ENCODE peak calls at places on chromosomes 16 and 17, in four cellular contexts. Q is MM.1S, J is AG10803, W is IMR-90. F is an unnamed sample.
A peak's percentile ranks its signal among the peaks of the same experiment; 100 is the strongest.

GRCh38 chr17:79953335-79953734 is 82.3 kb downstream of the TBC1D16 start:
- DNase-seq in Q (no peak), J (no peak), W (no peak), F (no peak)

GRCh38 chr17:42891539-42892152 is 9.0 kb upstream of the G6PC1 start:
- DNase-seq in Q (no peak), W (peak; percentile 33), J (peak; percentile 28), F (no peak)

GRCh38 chr17:76995352-76996105 is 127.3 kb downstream of the MGAT5B start:
- DNase-seq in W (no peak), Q (no peak), J (no peak), F (no peak)

GRCh38 chr17:35981908-35982330 is 622 bp upstream of the CCL16 start:
- DNase-seq in J (no peak), Q (no peak), W (no peak), F (no peak)

GRCh38 chr17:2070241-2071023 is 15.5 kb downstream of the HIC1 start:
- DNase-seq in Q (no peak), W (no peak), J (no peak), F (no peak)

GRCh38 chr16:70778901-70779309 is 22.1 kb downstream of the VAC14 start:
- DNase-seq in W (peak; percentile 92), J (peak; percentile 91), Q (no peak), F (peak; percentile 89)

GRCh38 chr17:35315283-35315682 is 58.1 kb downstream of the SLFN11 start:
- DNase-seq in J (peak; percentile 91), W (peak; percentile 85), Q (no peak), F (peak; percentile 84)

GRCh38 chr16:25340973-25341372 is 83.3 kb upstream of the ZKSCAN2 start:
- DNase-seq in Q (no peak), J (no peak), W (no peak), F (no peak)

GRCh38 chr17:66364508-66365203 is 62.2 kb downstream of the PRKCA start:
- DNase-seq in W (no peak), J (no peak), Q (no peak), F (no peak)

GRCh38 chr17:78737332-78737731 is 44.7 kb downstream of the CYTH1 start:
- DNase-seq in Q (peak; percentile 12), J (peak; percentile 65), W (peak; percentile 83), F (peak; percentile 68)

GRCh38 chr17:75181608-75182318 is 996 bp downstream of the SUMO2 start:
- DNase-seq in W (no peak), Q (peak; percentile 39), J (no peak), F (no peak)

GRCh38 chr17:27424516-27424915 is 31.7 kb upstream of the KSR1 start:
- DNase-seq in Q (no peak), W (no peak), J (no peak), F (no peak)

GRCh38 chr17:45677770-45678169 is 106.3 kb upstream of the CRHR1 start:
- DNase-seq in J (no peak), Q (no peak), W (peak; percentile 14), F (no peak)

GRCh38 chr17:50588391-50589111 is 28.0 kb downstream of the CACNA1G start:
- DNase-seq in Q (no peak), W (no peak), J (no peak), F (no peak)

DNA sequence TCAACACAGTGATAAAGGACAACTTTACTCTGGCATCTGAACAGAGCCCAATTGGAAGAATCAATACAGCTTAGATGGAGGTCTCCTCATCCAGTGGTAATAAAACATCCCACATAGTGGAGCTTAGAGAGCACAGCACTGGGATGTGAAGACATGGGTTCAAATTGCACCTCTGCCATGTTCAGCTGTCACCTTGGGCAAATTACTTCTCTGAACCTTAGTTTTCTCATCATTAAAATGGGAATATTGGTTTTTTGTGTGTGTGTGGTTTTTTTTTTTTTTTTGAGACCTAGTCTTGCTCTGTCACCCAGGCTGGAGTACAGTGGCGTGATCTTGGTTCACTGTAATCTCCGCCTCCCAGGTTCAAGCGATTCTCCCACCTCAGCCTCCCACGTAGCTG is 13.6 kb upstream of the KRT10 start:
- DNase-seq in J (no peak), W (no peak), Q (no peak), F (no peak)
- TF ChIP-seq CTCF in J (no peak), W (no peak), Q (no peak), F (no peak)

DNA sequence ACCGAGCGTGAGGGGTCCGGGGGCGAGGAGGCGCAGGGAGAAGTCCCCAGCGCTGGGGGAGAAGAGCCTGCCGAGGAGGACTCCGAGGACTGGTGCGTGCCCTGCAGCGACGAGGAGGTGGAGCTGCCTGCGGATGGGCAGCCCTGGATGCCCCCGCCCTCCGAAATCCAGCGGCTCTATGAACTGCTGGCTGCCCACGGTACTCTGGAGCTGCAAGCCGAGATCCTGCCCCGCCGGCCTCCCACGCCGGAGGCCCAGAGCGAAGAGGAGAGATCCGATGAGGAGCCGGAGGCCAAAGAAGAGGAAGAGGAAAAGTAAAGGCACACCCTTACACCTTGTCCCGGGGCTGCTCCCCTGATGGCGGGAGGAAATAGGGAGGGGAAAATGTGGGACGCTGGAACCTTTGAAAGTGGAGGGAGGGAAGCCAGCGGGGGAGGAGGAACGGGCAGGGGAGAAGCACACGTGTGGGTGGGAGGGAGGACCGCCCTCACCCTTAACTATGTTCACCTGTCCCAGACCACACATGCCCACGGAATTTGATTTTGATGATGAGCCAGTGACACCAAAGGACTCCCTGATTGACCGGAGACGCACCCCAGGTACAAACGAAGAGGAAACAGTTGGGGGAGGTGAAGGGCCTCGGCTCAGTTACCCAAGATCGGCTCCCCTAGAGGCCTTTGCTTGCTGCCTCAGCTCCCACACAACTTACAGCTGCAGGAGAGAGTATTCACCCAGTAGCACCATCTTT is 916 bp downstream of the PAGR1 start:
- DNase-seq in J (peak; percentile 60), Q (peak; percentile 71), W (peak; percentile 60), F (peak; percentile 64)
- TF ChIP-seq CTCF in J (no peak), Q (peak; percentile 11), W (no peak), F (peak; percentile 20)

GRCh38 chr16:54242199-54242598 is 44.4 kb downstream of the IRX3 start:
- DNase-seq in W (no peak), J (no peak), Q (no peak), F (no peak)

GRCh38 chr16:54246454-54246821 is 40.1 kb downstream of the IRX3 start:
- DNase-seq in Q (no peak), W (no peak), J (no peak), F (no peak)

GRCh38 chr16:54241525-54241924 is 45.1 kb downstream of the IRX3 start:
- DNase-seq in Q (no peak), J (no peak), W (no peak), F (no peak)

GRCh38 chr16:54245788-54246453 is 40.7 kb downstream of the IRX3 start:
- DNase-seq in W (no peak), J (no peak), Q (no peak), F (no peak)

DNA sequence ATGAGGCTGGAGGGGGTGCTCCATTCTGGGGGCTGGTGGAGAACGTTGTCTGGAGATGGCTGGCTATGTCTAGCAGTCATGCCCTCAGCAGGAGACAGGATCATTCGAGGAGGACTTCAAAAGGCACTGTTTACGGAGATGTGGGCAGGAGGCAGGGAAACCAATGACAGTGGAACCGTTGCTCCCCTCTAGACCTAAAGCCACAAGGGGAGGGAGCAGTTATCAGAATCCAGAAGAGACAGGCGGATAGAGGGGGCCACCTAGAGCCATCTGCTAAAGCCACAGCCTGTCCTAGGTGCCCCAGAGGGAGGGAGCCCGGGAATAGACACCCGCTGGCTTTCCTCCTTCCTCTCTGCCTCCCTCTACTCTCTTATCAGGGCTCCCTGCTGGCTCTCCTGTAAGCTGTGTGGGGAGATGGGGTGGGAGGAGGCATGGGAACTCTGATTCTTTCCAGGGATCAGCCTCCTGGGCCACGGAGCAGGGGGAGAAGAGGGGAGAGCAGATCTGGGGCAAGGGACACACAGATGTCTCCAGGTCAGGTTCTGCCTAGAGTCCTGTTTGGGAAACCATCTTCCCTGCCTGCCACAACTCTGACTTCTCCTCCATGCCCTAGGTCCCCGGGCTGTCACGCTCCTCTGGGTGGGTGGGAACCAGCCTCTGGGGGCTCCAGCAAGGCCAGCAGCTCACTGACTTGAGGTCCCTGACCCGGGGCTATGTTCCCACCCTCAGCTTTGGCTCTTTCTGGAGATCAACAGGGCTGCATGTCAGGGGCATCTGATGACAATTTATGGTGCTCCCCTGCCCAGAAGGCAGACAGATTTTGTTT is 42.3 kb downstream of the IRX3 start:
- DNase-seq in W (no peak), Q (no peak), J (no peak), F (no peak)
- TF ChIP-seq CTCF in W (no peak), Q (no peak), J (no peak), F (no peak)

GRCh38 chr16:89367538-89368059 is 122.8 kb downstream of the ANKRD11 start:
- DNase-seq in Q (no peak), W (no peak), J (no peak), F (no peak)
- TF ChIP-seq CTCF in Q (no peak), W (no peak), J (no peak), F (no peak)

GRCh38 chr17:40070895-40071719 is 8.3 kb downstream of the THRA start:
- DNase-seq in J (no peak), Q (no peak), W (no peak), F (no peak)

GRCh38 chr17:40068584-40068916 is 5.8 kb downstream of the THRA start:
- DNase-seq in Q (peak; percentile 10), J (no peak), W (no peak), F (no peak)

GRCh38 chr17:40070644-40070894 is 7.8 kb downstream of the THRA start:
- DNase-seq in W (no peak), Q (no peak), J (no peak), F (no peak)

GRCh38 chr17:40068917-40069750 is 6.4 kb downstream of the THRA start:
- DNase-seq in W (peak; percentile 84), J (peak; percentile 90), Q (peak; percentile 66), F (peak; percentile 75)

GRCh38 chr17:40069751-40070643 is 7.2 kb downstream of the THRA start:
- DNase-seq in W (peak; percentile 46), J (no peak), Q (no peak), F (peak; percentile 52)
- TF ChIP-seq CTCF in W (peak; percentile 47), J (peak; percentile 41), Q (no peak), F (peak; percentile 34)

GRCh38 chr16:2818278-2818876 is 1.3 kb downstream of the PRSS21 start:
- DNase-seq in J (no peak), Q (no peak), W (no peak), F (no peak)

GRCh38 chr16:2817496-2818277 is 650 bp downstream of the PRSS21 start:
- DNase-seq in J (no peak), W (no peak), Q (no peak), F (no peak)

GRCh38 chr16:2815299-2815771 is 1.7 kb upstream of the PRSS21 start:
- DNase-seq in W (no peak), J (no peak), Q (no peak), F (no peak)

GRCh38 chr16:2814757-2815298 is 2.2 kb upstream of the PRSS21 start:
- DNase-seq in Q (no peak), W (no peak), J (no peak), F (no peak)

DNA sequence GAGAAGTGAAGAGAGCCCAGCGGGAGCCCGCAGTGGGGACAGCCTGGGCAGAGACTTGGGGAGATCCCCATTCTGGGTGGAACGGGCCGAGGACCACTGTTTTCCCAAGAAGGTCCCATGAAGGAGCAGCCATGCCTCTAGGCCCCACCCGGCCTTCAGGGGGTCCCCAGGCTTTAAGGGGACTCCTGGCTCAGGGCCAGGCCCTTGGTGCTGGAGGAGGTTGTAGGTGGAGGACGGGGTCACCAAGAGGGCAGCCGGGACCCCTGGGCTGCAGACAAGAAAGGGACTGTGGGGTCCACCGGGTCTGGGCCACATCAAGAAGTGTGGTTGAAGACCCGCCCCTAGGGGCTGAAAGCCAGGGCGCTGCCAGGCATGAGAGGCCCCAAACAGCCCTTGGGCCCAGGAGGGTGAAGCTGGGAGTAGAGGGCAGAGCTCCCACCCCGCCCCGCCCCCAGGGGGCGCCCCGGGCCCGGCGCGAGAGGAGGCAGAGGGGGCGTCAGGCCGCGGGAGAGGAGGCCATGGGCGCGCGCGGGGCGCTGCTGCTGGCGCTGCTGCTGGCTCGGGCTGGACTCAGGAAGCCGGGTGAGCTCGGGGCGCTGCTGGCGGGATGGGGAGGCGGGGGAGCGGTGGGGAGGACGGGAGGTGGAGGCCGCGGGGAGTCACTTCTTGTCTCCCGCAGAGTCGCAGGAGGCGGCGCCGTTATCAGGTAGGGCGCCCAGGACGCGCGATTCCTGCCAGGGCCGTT is at the start of gene PRSS21:
- DNase-seq in Q (no peak), J (no peak), W (no peak), F (no peak)
- TF ChIP-seq CTCF in Q (peak; percentile 5), J (no peak), W (no peak), F (no peak)